ENCODE peak calls at places on chromosomes 4 and X, in four cellular contexts. One of them, this sample, is unnamed.

GRCh38 chrX:13226214-13226613 is 93.6 kb downstream of the ATXN3L start:
- DNase-seq in HepG2: no peak
- DNase-seq in A549: no peak
- DNase-seq in IMR-90: no peak
- DNase-seq in this sample: no peak

GRCh38 chr4:3227878-3228675 is 20.9 kb upstream of the MSANTD1 start:
- DNase-seq in HepG2: no peak
- DNase-seq in A549: no peak
- DNase-seq in IMR-90: peak
- DNase-seq in this sample: no peak

GRCh38 chr4:101649790-101650450 is 140.6 kb upstream of the BANK1 start:
- DNase-seq in HepG2: no peak
- DNase-seq in A549: no peak
- DNase-seq in IMR-90: no peak
- DNase-seq in this sample: no peak

GRCh38 chr4:145234086-145234694 is 53.8 kb upstream of the OTUD4 start:
- DNase-seq in HepG2: peak
- DNase-seq in A549: peak
- DNase-seq in IMR-90: peak
- DNase-seq in this sample: peak

GRCh38 chrX:145190801-145191389 is 56.4 kb upstream of the SPANXN1 start:
- DNase-seq in HepG2: peak
- DNase-seq in A549: no peak
- DNase-seq in IMR-90: no peak
- DNase-seq in this sample: no peak

GRCh38 chr4:1179089-1179441 is 6.7 kb upstream of the SPON2 start:
- DNase-seq in HepG2: no peak
- DNase-seq in A549: no peak
- DNase-seq in IMR-90: no peak
- DNase-seq in this sample: peak

GRCh38 chr4:138243369-138243768 is 1.2 kb upstream of the SLC7A11 start:
- DNase-seq in HepG2: no peak
- DNase-seq in A549: no peak
- DNase-seq in IMR-90: no peak
- DNase-seq in this sample: no peak

GRCh38 chrX:110006826-110007375 is 4.0 kb downstream of the TMEM164 start:
- DNase-seq in HepG2: no peak
- DNase-seq in A549: no peak
- DNase-seq in IMR-90: peak
- DNase-seq in this sample: no peak

GRCh38 chr4:38860788-38861424 is 4.3 kb upstream of the TLR6 start:
- DNase-seq in HepG2: peak
- DNase-seq in A549: peak
- DNase-seq in IMR-90: peak
- DNase-seq in this sample: peak

GRCh38 chr4:21304061-21304541 is 603.8 kb downstream of the PACRGL start:
- DNase-seq in HepG2: no peak
- DNase-seq in A549: no peak
- DNase-seq in IMR-90: no peak
- DNase-seq in this sample: no peak

GRCh38 chrX:46635186-46635585 is 61.6 kb downstream of the CHST7 start:
- DNase-seq in HepG2: no peak
- DNase-seq in A549: no peak
- DNase-seq in IMR-90: no peak
- DNase-seq in this sample: no peak

GRCh38 chr4:143438710-143439109 is 74.8 kb upstream of the SMARCA5 start:
- DNase-seq in HepG2: no peak
- DNase-seq in A549: no peak
- DNase-seq in IMR-90: no peak
- DNase-seq in this sample: no peak

GRCh38 chr4:147530723-147531122 is 49.8 kb downstream of the EDNRA start:
- DNase-seq in HepG2: no peak
- DNase-seq in A549: no peak
- DNase-seq in IMR-90: peak
- DNase-seq in this sample: no peak

GRCh38 chrX:66676413-66676812 is 37.5 kb upstream of the EDA2R start:
- DNase-seq in HepG2: no peak
- DNase-seq in A549: no peak
- DNase-seq in IMR-90: peak
- DNase-seq in this sample: no peak

GRCh38 chrX:133364201-133364600 is 51.1 kb downstream of the GPC4 start:
- DNase-seq in HepG2: no peak
- DNase-seq in A549: no peak
- DNase-seq in IMR-90: peak
- DNase-seq in this sample: no peak

GRCh38 chr4:186644737-186645261 is 78.9 kb downstream of the FAT1 start:
- DNase-seq in HepG2: peak
- DNase-seq in A549: no peak
- DNase-seq in IMR-90: peak
- DNase-seq in this sample: no peak

GRCh38 chr4:148112231-148112982 is 329.8 kb downstream of the NR3C2 start:
- DNase-seq in HepG2: no peak
- DNase-seq in A549: no peak
- DNase-seq in IMR-90: peak
- DNase-seq in this sample: no peak

GRCh38 chrX:102712967-102713677 is 874 bp downstream of the GPRASP2 start:
- DNase-seq in HepG2: no peak
- DNase-seq in A549: peak
- DNase-seq in IMR-90: peak
- DNase-seq in this sample: peak

GRCh38 chrX:136847874-136848273 is 32.7 kb downstream of the RBMX start:
- DNase-seq in HepG2: no peak
- DNase-seq in A549: no peak
- DNase-seq in IMR-90: peak
- DNase-seq in this sample: peak

GRCh38 chr4:88744609-88745008 is 47.0 kb upstream of the NAP1L5 start:
- DNase-seq in HepG2: no peak
- DNase-seq in A549: no peak
- DNase-seq in IMR-90: no peak
- DNase-seq in this sample: no peak

GRCh38 chr4:5971077-5971447 is 47.2 kb downstream of the C4orf50 start:
- DNase-seq in HepG2: no peak
- DNase-seq in A549: no peak
- DNase-seq in IMR-90: no peak
- DNase-seq in this sample: peak

GRCh38 chrX:73577368-73577767 is 14.4 kb downstream of the CHIC1 start:
- DNase-seq in HepG2: no peak
- DNase-seq in A549: no peak
- DNase-seq in IMR-90: peak
- DNase-seq in this sample: no peak

GRCh38 chr4:139210486-139210885 is 33.5 kb upstream of the ELF2 start:
- DNase-seq in HepG2: no peak
- DNase-seq in A549: no peak
- DNase-seq in IMR-90: no peak
- DNase-seq in this sample: no peak

GRCh38 chr4:113332701-113333100 is 283.2 kb downstream of the ANK2 start:
- DNase-seq in HepG2: no peak
- DNase-seq in A549: no peak
- DNase-seq in IMR-90: no peak
- DNase-seq in this sample: no peak

GRCh38 chrX:155027509-155028066 is 944 bp downstream of the FUNDC2 start:
- DNase-seq in HepG2: peak
- DNase-seq in A549: no peak
- DNase-seq in IMR-90: peak
- DNase-seq in this sample: no peak

GRCh38 chr4:183912585-183912984 is 7.5 kb downstream of the STOX2 start:
- DNase-seq in HepG2: no peak
- DNase-seq in A549: no peak
- DNase-seq in IMR-90: peak
- DNase-seq in this sample: no peak

GRCh38 chrX:3218442-3218841 is 128.0 kb downstream of the MXRA5 start:
- DNase-seq in HepG2: no peak
- DNase-seq in A549: no peak
- DNase-seq in IMR-90: no peak
- DNase-seq in this sample: no peak

GRCh38 chr4:89539374-89539773 is 231.8 kb upstream of the GPRIN3 start:
- DNase-seq in HepG2: no peak
- DNase-seq in A549: peak
- DNase-seq in IMR-90: peak
- DNase-seq in this sample: no peak

GRCh38 chr4:41693629-41694028 is 54.9 kb downstream of the PHOX2B start:
- DNase-seq in HepG2: peak
- DNase-seq in A549: peak
- DNase-seq in IMR-90: peak
- DNase-seq in this sample: no peak

GRCh38 chr4:53592686-53593641 is 1.7 kb upstream of the LNX1 start:
- DNase-seq in HepG2: no peak
- DNase-seq in A549: peak
- DNase-seq in IMR-90: no peak
- DNase-seq in this sample: peak

GRCh38 chrX:111095974-111096870 is at the start of gene PAK3:
- DNase-seq in HepG2: no peak
- DNase-seq in A549: no peak
- DNase-seq in IMR-90: peak
- DNase-seq in this sample: no peak

GRCh38 chrX:150569155-150569477 is 695 bp downstream of the MTM1 start:
- DNase-seq in HepG2: no peak
- DNase-seq in A549: no peak
- DNase-seq in IMR-90: peak
- DNase-seq in this sample: no peak

GRCh38 chr4:128757712-128758111 is 51.8 kb upstream of the JADE1 start:
- DNase-seq in HepG2: no peak
- DNase-seq in A549: no peak
- DNase-seq in IMR-90: peak
- DNase-seq in this sample: no peak

GRCh38 chr4:121823505-121824170 is at the start of gene CCNA2:
- DNase-seq in HepG2: peak
- DNase-seq in A549: peak
- DNase-seq in IMR-90: peak
- DNase-seq in this sample: peak

GRCh38 chr4:121824171-121824527 is 466 bp upstream of the CCNA2 start:
- DNase-seq in HepG2: no peak
- DNase-seq in A549: no peak
- DNase-seq in IMR-90: no peak
- DNase-seq in this sample: no peak

GRCh38 chr4:121824950-121825349 is 1.3 kb upstream of the CCNA2 start:
- DNase-seq in HepG2: no peak
- DNase-seq in A549: no peak
- DNase-seq in IMR-90: no peak
- DNase-seq in this sample: no peak

GRCh38 chr4:121822047-121822446 is 1.6 kb downstream of the CCNA2 start:
- DNase-seq in HepG2: no peak
- DNase-seq in A549: no peak
- DNase-seq in IMR-90: no peak
- DNase-seq in this sample: no peak

DNA sequence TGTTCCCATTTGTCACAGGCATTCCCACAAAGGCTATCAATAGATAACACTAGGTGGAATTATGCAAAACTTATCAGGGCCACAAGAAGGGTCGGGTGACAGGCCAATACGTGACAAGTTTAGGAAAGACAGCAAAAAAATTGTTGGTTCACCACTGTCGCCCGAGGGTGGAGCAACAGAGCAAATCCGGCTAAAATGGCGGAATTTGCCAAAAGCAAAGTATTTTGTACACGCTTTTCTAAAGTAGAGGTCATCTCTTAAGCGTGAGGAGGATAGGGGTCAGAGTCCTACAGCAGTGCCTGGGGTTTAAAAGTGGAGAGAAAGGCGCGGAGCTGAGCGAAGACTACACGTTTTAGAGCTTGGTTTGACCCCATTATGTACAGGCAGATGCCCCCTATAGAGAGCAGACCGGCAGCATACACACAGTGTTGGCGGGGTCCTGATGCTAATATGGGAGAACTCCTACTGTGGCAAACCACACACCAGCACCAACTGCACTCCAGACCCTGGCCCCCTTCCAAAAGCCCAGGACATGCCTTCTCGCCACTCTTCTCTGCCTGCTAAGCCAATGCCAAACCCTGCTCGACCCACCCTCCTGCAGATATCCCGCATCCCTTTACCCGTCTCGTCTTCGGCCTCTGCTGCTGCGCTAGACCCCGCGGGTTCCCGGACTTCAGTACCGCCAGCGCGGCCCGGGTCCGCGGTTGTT is 733 bp downstream of the CCNA2 start:
- DNase-seq in HepG2: peak
- DNase-seq in A549: peak
- DNase-seq in IMR-90: no peak
- DNase-seq in this sample: peak
- TF ChIP-seq MAZ in HepG2: no peak
- TF ChIP-seq MAZ in A549: no peak
- TF ChIP-seq MAZ in IMR-90: no peak
- TF ChIP-seq MAZ in this sample: no peak

DNA sequence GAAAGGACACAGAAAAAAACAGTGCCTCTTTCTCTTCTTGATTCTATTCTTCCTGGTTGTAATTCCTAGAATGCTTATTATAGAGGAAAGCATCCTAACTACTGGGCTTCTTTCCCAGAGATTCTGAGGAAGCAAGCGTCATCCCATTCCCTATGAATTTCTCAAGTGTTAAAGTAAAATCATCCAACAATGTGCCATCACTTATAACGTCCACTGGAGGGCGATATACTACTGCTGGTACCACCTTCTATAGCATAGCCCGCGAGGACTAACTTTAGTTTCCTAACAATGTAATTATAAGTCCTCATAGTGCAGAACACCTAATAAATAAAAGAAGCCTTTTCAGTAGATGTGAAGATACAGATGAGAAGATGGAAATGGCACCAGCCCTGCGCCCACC is 4.4 kb downstream of the CENPVL3 start:
- DNase-seq in HepG2: peak
- DNase-seq in A549: peak
- DNase-seq in IMR-90: peak
- DNase-seq in this sample: peak
- TF ChIP-seq MAZ in HepG2: no peak
- TF ChIP-seq MAZ in A549: no peak
- TF ChIP-seq MAZ in IMR-90: no peak
- TF ChIP-seq MAZ in this sample: no peak

GRCh38 chr4:77631276-77631675 is 25.7 kb downstream of the CXCL13 start:
- DNase-seq in HepG2: no peak
- DNase-seq in A549: no peak
- DNase-seq in IMR-90: no peak
- DNase-seq in this sample: no peak

GRCh38 chr4:77629885-77630284 is 24.3 kb downstream of the CXCL13 start:
- DNase-seq in HepG2: no peak
- DNase-seq in A549: no peak
- DNase-seq in IMR-90: no peak
- DNase-seq in this sample: no peak

GRCh38 chr4:77621254-77621653 is 15.6 kb downstream of the CXCL13 start:
- DNase-seq in HepG2: no peak
- DNase-seq in A549: no peak
- DNase-seq in IMR-90: no peak
- DNase-seq in this sample: no peak

DNA sequence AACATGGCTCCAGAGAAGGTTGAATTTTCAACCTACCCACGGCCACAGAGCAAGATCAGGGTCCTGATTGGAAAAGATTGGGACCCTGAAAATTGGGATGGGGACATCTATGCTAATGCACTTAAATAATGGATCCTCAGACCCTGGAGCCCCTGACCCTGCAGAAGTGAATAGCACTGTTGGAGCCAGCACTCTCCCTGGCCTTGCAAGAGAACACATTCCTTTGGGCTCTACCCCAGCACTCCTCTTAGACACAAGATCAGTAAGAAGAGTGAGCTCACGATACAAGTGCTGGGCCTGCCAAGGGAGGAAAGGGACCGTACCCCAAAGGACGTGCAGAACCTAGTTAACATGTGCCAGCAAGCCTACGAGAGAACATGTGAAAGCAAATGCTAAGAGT is 19.9 kb downstream of the CXCL13 start:
- DNase-seq in HepG2: no peak
- DNase-seq in A549: no peak
- DNase-seq in IMR-90: no peak
- DNase-seq in this sample: no peak
- TF ChIP-seq MAZ in HepG2: no peak
- TF ChIP-seq MAZ in A549: no peak
- TF ChIP-seq MAZ in IMR-90: no peak
- TF ChIP-seq MAZ in this sample: no peak

GRCh38 chr4:114384629-114385028 is 214.0 kb upstream of the UGT8 start:
- DNase-seq in HepG2: peak
- DNase-seq in A549: no peak
- DNase-seq in IMR-90: peak
- DNase-seq in this sample: no peak
- TF ChIP-seq MAZ in HepG2: no peak
- TF ChIP-seq MAZ in A549: no peak
- TF ChIP-seq MAZ in IMR-90: no peak
- TF ChIP-seq MAZ in this sample: no peak

This sample was measured in K562.